ENCODE peak calls at places on chromosomes 11 and 22, in five cellular contexts. B is CD4-positive, alpha-beta memory T cell; J is OCI-LY7; W is HCT116; Y is IMR-90. I is an unnamed sample.

GRCh38 chr22:20488946-20489345 is 6.6 kb downstream of the KLHL22 start:
- DNase-seq in W (no peak), Y (no peak), J (no peak), B (no peak), I (no peak)

GRCh38 chr11:34624069-34624468 is 3.2 kb downstream of the EHF start:
- DNase-seq in W (no peak), B (peak; percentile 53), Y (no peak), J (no peak), I (peak; percentile 18)

GRCh38 chr11:60370811-60371297 is 7.5 kb upstream of the MS4A7 start:
- DNase-seq in J (no peak), Y (no peak), W (no peak), B (no peak), I (no peak)

GRCh38 chr11:17541330-17541885 is 2.8 kb downstream of the USH1C start:
- DNase-seq in Y (no peak), W (no peak), J (no peak), B (no peak), I (no peak)

GRCh38 chr11:79097279-79097875 is 343.5 kb downstream of the TENM4 start:
- DNase-seq in W (no peak), B (no peak), J (no peak), Y (no peak), I (no peak)

GRCh38 chr22:50576070-50576469 is 2.2 kb downstream of the CPT1B start:
- DNase-seq in B (no peak), W (peak; percentile 52), J (no peak), Y (peak; percentile 44), I (no peak)

GRCh38 chr11:111259871-111260270 is 14.3 kb downstream of the POU2AF2 start:
- DNase-seq in J (no peak), W (no peak), Y (peak; percentile 3), B (no peak), I (no peak)

GRCh38 chr22:41128606-41129005 is 36.2 kb downstream of the EP300 start:
- DNase-seq in J (no peak), W (no peak), B (no peak), Y (no peak), I (no peak)

GRCh38 chr11:15839061-15839460 is 517.3 kb downstream of the SOX6 start:
- DNase-seq in Y (no peak), B (no peak), W (no peak), J (no peak), I (no peak)
- H3K4me3 ChIP-seq in Y (no peak overlapping the region), B (no peak overlapping the region), W (no peak overlapping the region), J (no peak overlapping the region), I (no peak overlapping the region)

GRCh38 chr22:43100223-43100622 is 10.3 kb upstream of the BIK start:
- DNase-seq in B (no peak), W (no peak), J (no peak), Y (peak; percentile 68), I (no peak)

GRCh38 chr22:43096420-43096819 is 7.2 kb upstream of the TTLL1 start:
- DNase-seq in Y (no peak), W (no peak), B (no peak), J (no peak), I (no peak)

GRCh38 chr22:43098356-43098755 is 9.2 kb upstream of the TTLL1 start:
- DNase-seq in J (no peak), W (no peak), Y (no peak), B (no peak), I (no peak)

GRCh38 chr22:43099095-43099494 is 9.9 kb upstream of the TTLL1 start:
- DNase-seq in J (no peak), Y (no peak), W (no peak), B (no peak), I (no peak)

GRCh38 chr22:43101306-43101705 is 9.2 kb upstream of the BIK start:
- DNase-seq in B (no peak), W (no peak), Y (no peak), J (no peak), I (no peak)
- H3K27ac ChIP-seq in B (no peak overlapping the region), W (no peak overlapping the region), Y (no peak overlapping the region), J (no peak overlapping the region), I (no peak overlapping the region)

GRCh38 chr11:46697303-46697702 is 3.1 kb downstream of the ARHGAP1 start:
- DNase-seq in W (no peak), Y (no peak), J (no peak), B (no peak), I (no peak)
- H3K4me1 ChIP-seq in W (peaks cover 20% of the 10 kb centered on the region), Y (peaks cover 13% of the 10 kb centered on the region), J (peaks cover 14% of the 10 kb centered on the region), B (peaks cover 61% of the 10 kb centered on the region), I (peaks cover 52% of the 10 kb centered on the region)

GRCh38 chr11:62922189-62922589 is 1.0 kb upstream of the CHRM1 start:
- DNase-seq in W (no peak), J (no peak), B (no peak), Y (no peak), I (no peak)
- H3K4me3 ChIP-seq in W (peak overlapping the region; percentile 32), J (no peak overlapping the region), B (no peak overlapping the region), Y (no peak overlapping the region), I (no peak overlapping the region)

GRCh38 chr22:48079505-48080295 is 1317.2 kb downstream of the TBC1D22A start:
- DNase-seq in J (peak; percentile 47), B (no peak), W (no peak), Y (no peak), I (no peak)

GRCh38 chr22:48082284-48082683 is 1319.8 kb downstream of the TBC1D22A start:
- DNase-seq in B (no peak), J (no peak), W (no peak), Y (no peak), I (no peak)

GRCh38 chr22:48083502-48083901 is 1321.1 kb downstream of the TBC1D22A start:
- DNase-seq in W (no peak), J (no peak), Y (no peak), B (no peak), I (no peak)

GRCh38 chr22:48080304-48081165 is 1318.1 kb downstream of the TBC1D22A start:
- DNase-seq in J (no peak), B (no peak), W (no peak), Y (no peak), I (no peak)

DNA sequence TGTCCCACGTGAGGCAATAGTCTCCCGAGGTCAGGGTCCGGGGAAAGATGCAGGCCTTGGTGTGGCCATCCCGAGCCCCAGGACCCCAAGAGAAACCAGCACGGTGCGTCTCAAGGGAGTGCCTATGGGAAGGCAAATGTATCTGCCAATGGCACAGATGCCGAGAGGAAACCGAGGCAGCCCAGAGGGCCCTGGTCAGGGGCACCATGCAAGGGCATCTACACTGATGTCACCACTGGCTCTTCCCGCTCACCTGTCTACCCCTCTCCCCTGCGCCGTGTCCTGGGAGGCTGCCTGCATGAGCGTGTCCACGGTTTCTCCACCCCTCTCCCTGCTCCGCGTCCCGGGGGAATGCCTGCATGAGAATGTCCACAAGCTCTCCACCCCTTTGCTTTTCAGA is 1318.8 kb downstream of the TBC1D22A start:
- DNase-seq in Y (no peak), W (no peak), J (no peak), B (no peak), I (no peak)
- H3K27ac ChIP-seq in Y (no peak overlapping the region), W (no peak overlapping the region), J (no peak overlapping the region), B (no peak overlapping the region), I (no peak overlapping the region)

I was measured in CD8-positive, alpha-beta T cell.